ENCODE peak calls at places on chromosomes 1 and 21, in nine cellular contexts. U, M, C, D, X, Q, R, L and T are unnamed samples.

GRCh38 chr1:157739229-157739901 is 37.6 kb downstream of the FCRL2 start:
- DNase-seq in X (no peak), R (no peak), M (no peak), Q (no peak), U (no peak), D (no peak), C (no peak), L (no peak), T (no peak)

GRCh38 chr1:41639332-41639936 is 155.0 kb upstream of the EDN2 start:
- DNase-seq in U (no peak), X (no peak), D (no peak), L (peak; percentile 86), R (peak; percentile 75), C (peak; percentile 90), M (no peak), Q (no peak), T (peak; percentile 89)

GRCh38 chr21:22855581-22855980 is 1857.4 kb downstream of the NCAM2 start:
- DNase-seq in Q (no peak), L (no peak), M (no peak), R (no peak), U (no peak), C (no peak), X (no peak), D (no peak), T (no peak)

GRCh38 chr1:230026572-230026971 is 40.5 kb upstream of the GALNT2 start:
- DNase-seq in C (no peak), D (no peak), L (no peak), Q (no peak), U (no peak), R (no peak), X (no peak), M (no peak), T (no peak)

GRCh38 chr1:42005530-42005929 is 86.8 kb upstream of the HIVEP3 start:
- DNase-seq in Q (peak; percentile 27), R (no peak), L (no peak), X (no peak), C (no peak), U (no peak), D (no peak), M (no peak), T (no peak)

GRCh38 chr1:164617607-164618564 is 58.9 kb downstream of the PBX1 start:
- DNase-seq in U (no peak), Q (peak; percentile 42), R (peak; percentile 51), X (no peak), M (no peak), D (no peak), L (peak; percentile 54), C (peak; percentile 42), T (no peak)

GRCh38 chr21:31298618-31299269 is 45.3 kb downstream of the TIAM1 start:
- DNase-seq in R (peak; percentile 76), X (no peak), L (peak; percentile 65), M (no peak), C (no peak), Q (peak; percentile 18), U (no peak), D (no peak), T (no peak)

GRCh38 chr1:206921772-206922265 is at the start of gene FCMR:
- DNase-seq in D (no peak), L (no peak), C (no peak), U (no peak), X (no peak), R (no peak), Q (no peak), M (no peak), T (no peak)

GRCh38 chr1:206032356-206033140 is 8.9 kb upstream of the CTSE start:
- DNase-seq in R (no peak), L (no peak), Q (peak; percentile 11), M (no peak), X (no peak), U (no peak), C (no peak), D (no peak), T (peak; percentile 6)

GRCh38 chr21:42047821-42048613 is 23.1 kb upstream of the UMODL1 start:
- DNase-seq in Q (peak; percentile 91), C (peak; percentile 99), X (peak; percentile 44), D (no peak), R (peak; percentile 98), M (peak; percentile 57), L (peak; percentile 98), U (no peak), T (peak; percentile 97)

GRCh38 chr1:11787251-11787803 is 18.4 kb downstream of the MTHFR start:
- DNase-seq in D (no peak), X (peak; percentile 81), Q (peak; percentile 73), U (peak; percentile 81), C (peak; percentile 34), L (peak; percentile 28), R (peak; percentile 29), M (peak; percentile 54), T (peak; percentile 62)

GRCh38 chr1:229128209-229128608 is 142.7 kb upstream of the RAB4A start:
- DNase-seq in M (no peak), L (no peak), R (no peak), Q (no peak), D (no peak), X (no peak), U (peak; percentile 48), C (no peak), T (no peak)

GRCh38 chr1:68147534-68147933 is 84.8 kb downstream of the WLS start:
- DNase-seq in D (no peak), R (no peak), C (no peak), U (no peak), X (peak; percentile 38), Q (no peak), M (no peak), L (no peak), T (no peak)

GRCh38 chr1:247653040-247653439 is 26.5 kb downstream of the OR13G1 start:
- DNase-seq in M (no peak), Q (no peak), L (no peak), R (no peak), X (no peak), U (no peak), C (no peak), D (no peak), T (no peak)
- TF ChIP-seq CTCF in M (no peak), Q (no peak), L (no peak), R (no peak), X (no peak), U (no peak), C (no peak), D (no peak), T (no peak)

GRCh38 chr1:248860007-248860406 is 1.1 kb upstream of the ZNF692 start:
- DNase-seq in X (no peak), D (no peak), U (no peak), C (no peak), L (no peak), R (no peak), Q (no peak), M (no peak), T (no peak)

GRCh38 chr1:248858891-248859889 is at the start of gene ZNF692:
- DNase-seq in Q (peak; percentile 97), U (peak; percentile 99), R (peak; percentile 98), M (peak; percentile 98), X (peak; percentile 98), L (peak; percentile 95), D (peak; percentile 99), C (peak; percentile 96), T (peak; percentile 98)

GRCh38 chr1:248857201-248857600 is 1.7 kb downstream of the ZNF692 start:
- DNase-seq in X (no peak), M (no peak), L (no peak), R (no peak), D (no peak), C (no peak), U (no peak), Q (no peak), T (no peak)

GRCh38 chr1:248857749-248858095 is 1.2 kb downstream of the ZNF692 start:
- DNase-seq in X (no peak), M (no peak), L (no peak), C (no peak), R (no peak), Q (no peak), U (no peak), D (no peak), T (no peak)

GRCh38 chr1:248858096-248858890 is 592 bp downstream of the ZNF692 start:
- DNase-seq in D (peak; percentile 76), C (peak; percentile 64), M (peak; percentile 84), X (peak; percentile 85), U (peak; percentile 87), Q (peak; percentile 43), R (peak; percentile 64), L (peak; percentile 54), T (peak; percentile 69)
- TF ChIP-seq CTCF in D (peak; percentile 33), C (peak; percentile 36), M (no peak), X (no peak), U (no peak), Q (peak; percentile 40), R (peak; percentile 27), L (peak; percentile 21), T (peak; percentile 28)

GRCh38 chr1:225480825-225481434 is 53.1 kb upstream of the LBR start:
- DNase-seq in C (no peak), D (no peak), X (peak; percentile 76), M (peak; percentile 81), Q (no peak), L (peak; percentile 30), R (no peak), U (peak; percentile 73), T (peak; percentile 27)

GRCh38 chr1:225483818-225484656 is 56.2 kb upstream of the LBR start:
- DNase-seq in Q (no peak), D (no peak), X (no peak), R (no peak), M (no peak), U (peak; percentile 89), L (no peak), C (no peak), T (no peak)

GRCh38 chr1:225479996-225480720 is 52.3 kb upstream of the LBR start:
- DNase-seq in U (peak; percentile 58), X (no peak), Q (no peak), L (no peak), M (no peak), D (no peak), C (no peak), R (no peak), T (no peak)

GRCh38 chr1:225481738-225482137 is 53.9 kb upstream of the LBR start:
- DNase-seq in D (no peak), L (no peak), R (no peak), Q (no peak), X (no peak), M (no peak), C (no peak), U (peak; percentile 44), T (no peak)

GRCh38 chr1:225482489-225482950 is 54.7 kb upstream of the LBR start:
- DNase-seq in U (peak; percentile 51), L (peak; percentile 15), D (no peak), X (no peak), R (peak; percentile 53), M (no peak), C (peak; percentile 57), Q (peak; percentile 87), T (peak; percentile 19)
- TF ChIP-seq CTCF in U (no peak), L (no peak), D (no peak), X (no peak), R (no peak), M (no peak), C (no peak), Q (no peak), T (no peak)

DNA sequence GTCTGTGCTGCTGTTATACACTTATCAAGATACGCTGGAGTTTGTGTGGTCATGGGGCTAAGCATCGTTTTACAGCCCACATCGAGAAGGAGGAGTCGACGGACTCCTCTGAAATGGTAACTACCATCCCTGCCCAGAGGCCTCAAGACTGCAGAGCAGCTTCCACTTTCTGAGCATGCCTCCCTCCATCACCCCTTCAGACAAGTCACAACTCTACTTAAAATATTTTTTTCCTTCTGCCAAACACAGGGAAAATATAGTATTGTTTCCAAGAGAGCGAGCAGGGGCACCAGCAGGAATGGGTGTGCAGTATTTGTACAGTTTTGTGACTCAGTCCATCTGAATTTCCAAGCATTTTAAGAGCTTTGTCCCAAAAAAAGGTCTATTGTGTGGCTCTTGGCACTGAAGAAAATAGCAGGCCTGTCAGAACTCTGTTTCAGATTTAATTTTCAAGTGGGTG is 14.1 kb downstream of the EVA1C start:
- DNase-seq in M (no peak), D (no peak), X (no peak), L (no peak), Q (peak; percentile 91), U (no peak), C (peak; percentile 43), R (peak; percentile 78), T (peak; percentile 19)
- TF ChIP-seq CTCF in M (no peak), D (no peak), X (no peak), L (no peak), Q (no peak), U (no peak), C (no peak), R (no peak), T (no peak)